ENCODE peak calls at places on chromosomes 6 and 20, in ten cellular contexts. Y is HepG2, L is Panc1, S is esophagus muscularis mucosa, D is GM23338, X is transverse colon, K is HCT116, T is GM12878, Q is vagina, E is stomach. V is an unnamed sample.

GRCh38 chr20:3753501-3754257 is 13.9 kb downstream of the ADISSP start:
- DNase-seq in Y (no peak), L (no peak), S (no peak), D (no peak), X (no peak), K (no peak), T (no peak), Q (no peak), E (no peak), V (no peak)

GRCh38 chr20:1720226-1720625 is 62.6 kb upstream of the SIRPG start:
- DNase-seq in Y (no peak), L (no peak), S (peak), D (no peak), X (no peak), K (no peak), T (no peak), Q (no peak), E (no peak), V (no peak)

GRCh38 chr6:131687022-131687421 is 14.2 kb downstream of the OR2A4 start:
- DNase-seq in Y (no peak), L (no peak), S (no peak), D (no peak), X (no peak), K (no peak), T (no peak), Q (no peak), E (no peak), V (no peak)

GRCh38 chr6:170188571-170189001 is 102.3 kb downstream of the DLL1 start:
- DNase-seq in Y (no peak), L (no peak), S (peak), D (no peak), X (no peak), K (no peak), T (no peak), Q (peak), E (no peak), V (no peak)

GRCh38 chr6:8065519-8065911 is 1.3 kb upstream of the BLOC1S5 start:
- DNase-seq in Y (no peak), L (no peak), S (no peak), D (no peak), X (no peak), K (no peak), T (peak), Q (no peak), E (no peak), V (no peak)

GRCh38 chr20:32741151-32741550 is 2.1 kb downstream of the COMMD7 start:
- DNase-seq in Y (no peak), L (no peak), S (no peak), D (no peak), X (no peak), K (no peak), T (no peak), Q (no peak), E (no peak), V (no peak)

GRCh38 chr6:788058-788457 is 95.1 kb upstream of the EXOC2 start:
- DNase-seq in Y (no peak), L (no peak), S (no peak), D (no peak), X (no peak), K (no peak), T (no peak), Q (no peak), E (no peak), V (no peak)

GRCh38 chr6:41462980-41463930 is 82.9 kb upstream of the FOXP4 start:
- DNase-seq in Y (peak), L (peak), S (no peak), D (peak), X (peak), K (peak), T (no peak), Q (no peak), E (peak), V (peak)

GRCh38 chr6:36733300-36733699 is 35.7 kb downstream of the RAB44 start:
- DNase-seq in Y (no peak), L (no peak), S (no peak), D (no peak), X (no peak), K (no peak), T (no peak), Q (no peak), E (no peak), V (no peak)

GRCh38 chr20:21555470-21556120 is 41.7 kb upstream of the NKX2-2 start:
- DNase-seq in Y (no peak), L (no peak), S (no peak), D (no peak), X (no peak), K (no peak), T (no peak), Q (no peak), E (no peak), V (no peak)

GRCh38 chr20:3686867-3687321 is 5.1 kb upstream of the ADAM33 start:
- DNase-seq in Y (no peak), L (no peak), S (peak), D (no peak), X (peak), K (no peak), T (no peak), Q (peak), E (peak), V (no peak)

GRCh38 chr6:51865176-51865575 is 222.2 kb downstream of the PKHD1 start:
- DNase-seq in Y (no peak), L (no peak), S (no peak), D (no peak), X (no peak), K (no peak), T (no peak), Q (no peak), E (no peak), V (no peak)

GRCh38 chr20:7775072-7775471 is 165.2 kb downstream of the HAO1 start:
- DNase-seq in Y (no peak), L (no peak), S (no peak), D (no peak), X (no peak), K (no peak), T (no peak), Q (no peak), E (no peak), V (no peak)

DNA sequence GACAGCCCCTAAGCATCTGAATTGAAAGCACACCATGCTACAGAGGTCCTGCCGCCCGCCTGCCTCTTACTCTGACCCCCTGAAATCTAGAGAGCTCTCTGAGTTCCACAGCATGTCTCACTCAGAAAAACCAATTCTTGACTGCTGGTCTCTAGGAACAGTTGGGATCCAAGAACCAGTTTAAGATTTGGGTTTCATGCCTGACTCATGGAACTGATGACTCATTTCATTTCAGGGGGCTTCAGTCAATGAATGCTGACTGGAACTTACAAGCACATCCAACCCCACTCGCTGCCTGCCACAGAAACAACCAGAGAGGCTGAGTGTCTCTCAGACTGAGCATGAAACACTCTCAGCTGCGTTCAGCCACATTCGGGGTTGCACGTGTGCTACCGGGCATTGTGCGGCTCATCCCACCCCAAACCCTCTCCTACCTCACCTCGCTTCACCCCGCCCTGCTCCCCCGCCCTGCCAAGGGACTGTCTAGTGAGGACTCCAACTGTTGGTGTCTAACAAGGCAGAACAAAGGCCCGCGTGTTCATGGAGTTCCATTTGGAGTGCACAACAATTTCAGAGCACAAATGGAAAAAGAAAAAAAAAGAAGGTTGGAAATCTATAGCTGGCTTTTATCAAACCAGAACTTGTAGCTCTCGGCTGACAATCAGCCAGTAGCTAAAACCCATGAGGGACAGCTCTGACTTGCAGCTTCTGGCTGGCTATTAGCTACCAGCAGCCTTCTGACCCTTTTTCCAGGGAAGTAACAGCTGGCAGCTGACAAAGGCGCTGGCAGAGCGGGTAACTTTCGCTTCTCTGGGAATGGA is 20.0 kb upstream of the TRAF3IP2 start:
- DNase-seq in Y (no peak), L (no peak), S (no peak), D (no peak), X (no peak), K (no peak), T (no peak), Q (peak), E (peak), V (no peak)
- H3K4me3 ChIP-seq in Y (no peak), L (no peak), S (peak), D (no peak), X (no peak), K (no peak), T (no peak), Q (peak), E (peak), V (peak)

DNA sequence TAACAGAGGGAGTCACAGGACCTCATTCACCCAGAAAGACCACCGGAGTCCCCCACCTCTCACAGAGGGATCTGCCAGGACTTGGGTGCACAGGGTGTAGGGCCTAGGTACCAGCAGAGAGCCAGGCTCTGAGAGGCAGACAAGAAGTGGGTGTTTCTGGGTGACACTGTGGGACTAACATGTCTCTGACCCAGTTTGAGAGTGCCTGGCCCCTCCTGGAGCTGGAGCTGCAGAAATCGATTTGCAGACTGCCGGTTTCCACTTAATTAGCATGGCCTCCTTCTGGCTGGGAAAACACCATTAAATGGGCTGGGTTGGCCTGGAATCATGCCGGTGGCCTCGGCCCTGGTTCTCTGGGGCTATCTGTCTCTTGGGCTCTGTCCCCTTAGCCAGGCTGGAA is 59.2 kb downstream of the PPP1R16B start:
- DNase-seq in Y (no peak), L (no peak), S (no peak), D (no peak), X (no peak), K (no peak), T (no peak), Q (no peak), E (no peak), V (no peak)
- H3K27ac ChIP-seq in Y (no peak), L (no peak), S (no peak), D (no peak), X (no peak), K (no peak), T (peak), Q (no peak), E (no peak), V (no peak)

DNA sequence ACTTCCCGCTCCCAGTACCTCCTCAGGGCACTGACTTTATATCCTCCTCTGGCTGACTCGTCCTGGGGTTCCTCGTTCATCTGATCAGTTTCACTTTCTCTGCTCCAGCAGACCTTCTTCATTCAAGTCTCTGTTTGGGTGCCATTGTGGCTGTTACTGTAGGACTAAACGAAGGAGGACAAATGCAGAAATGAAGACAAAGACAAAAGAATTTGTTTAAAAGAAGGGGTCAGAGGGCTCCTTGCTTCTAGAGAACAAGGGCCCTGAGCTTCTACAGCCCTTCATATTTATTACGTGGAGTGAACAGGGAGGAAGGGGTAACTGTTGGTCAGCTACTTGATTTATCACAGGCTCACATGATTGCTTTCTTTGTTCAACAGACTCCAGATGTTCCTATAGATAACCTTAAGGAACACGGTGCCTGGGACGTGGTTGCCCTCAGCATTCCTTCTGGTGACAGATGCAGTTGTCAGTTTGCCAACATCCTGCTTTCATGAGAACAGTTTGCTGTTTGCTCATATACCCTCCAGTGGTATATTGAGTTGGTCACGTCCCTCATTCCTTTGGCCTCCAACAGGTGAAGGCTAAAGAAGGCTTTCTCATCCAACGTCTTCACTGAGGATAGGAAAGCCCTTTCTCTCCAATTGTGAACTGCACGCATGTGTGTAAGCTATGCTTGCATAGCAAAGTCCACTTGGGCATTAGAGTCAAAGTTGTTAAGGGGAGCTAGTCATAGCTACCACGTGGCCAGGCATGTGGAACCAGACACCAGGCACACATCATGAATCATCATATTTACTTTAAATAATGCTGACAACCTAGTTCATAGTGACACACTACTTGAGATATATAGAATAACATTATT is 69.1 kb upstream of the BTN3A2 start:
- DNase-seq in Y (peak), L (peak), S (no peak), D (no peak), X (peak), K (peak), T (no peak), Q (no peak), E (peak), V (no peak)
- TF ChIP-seq POLR2AphosphoS5 in Y (peak), L (no peak), S (no peak), D (no peak), X (no peak), K (no peak), T (no peak), Q (no peak), E (peak), V (no peak)

DNA sequence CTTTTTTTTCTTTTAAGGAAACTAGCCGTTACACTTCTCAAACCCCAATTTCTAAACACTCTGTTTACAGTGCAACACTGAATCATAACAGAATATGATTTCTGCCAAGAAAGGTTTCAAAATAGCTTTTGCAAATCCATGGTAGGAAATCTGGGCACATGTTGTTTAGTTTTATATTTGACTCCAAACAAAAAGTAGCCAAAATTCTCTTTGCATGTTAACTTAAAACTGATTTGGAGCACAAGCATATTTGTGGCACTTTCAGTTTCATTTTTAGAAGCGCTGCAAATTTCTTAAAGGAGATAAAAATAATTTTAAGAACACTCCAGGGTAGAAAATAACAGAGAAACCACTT is 140.5 kb upstream of the CARMIL1 start:
- DNase-seq in Y (no peak), L (no peak), S (no peak), D (no peak), X (no peak), K (no peak), T (no peak), Q (no peak), E (no peak), V (no peak)
- H3K4me3 ChIP-seq in Y (peak), L (peak), S (peak), D (no peak), X (peak), K (no peak), T (peak), Q (peak), E (peak), V (peak)

GRCh38 chr20:39032997-39033396 is 70.9 kb downstream of the DHX35 start:
- DNase-seq in Y (no peak), L (no peak), S (no peak), D (no peak), X (no peak), K (no peak), T (no peak), Q (no peak), E (no peak), V (no peak)
- H3K27ac ChIP-seq in Y (no peak), L (no peak), S (peak), D (no peak), X (no peak), K (no peak), T (no peak), Q (no peak), E (no peak), V (no peak)